ENCODE peak calls at places on chromosomes 7 and 10, in eight cellular contexts. U is breast epithelium, X is A549, O is upper lobe of left lung, Z is IMR-90, Y is Peyer's patch, C is vagina, S is GM12878. B is an unnamed sample.

GRCh38 chr10:92024700-92025099 is 101.1 kb downstream of the BTAF1 start:
- DNase-seq in O (no peak), C (no peak), Z (peak; percentile 23), U (no peak), S (no peak), Y (no peak), X (no peak), B (no peak)

GRCh38 chr7:82685214-82685613 is 241.6 kb upstream of the CACNA2D1 start:
- DNase-seq in O (no peak), S (no peak), X (no peak), Y (no peak), U (no peak), Z (no peak), C (no peak), B (no peak)

GRCh38 chr7:7737674-7738073 is 19.3 kb upstream of the RPA3 start:
- DNase-seq in Y (no peak), S (no peak), X (peak; percentile 9), C (no peak), U (no peak), O (no peak), Z (no peak), B (no peak)

GRCh38 chr10:131155218-131155902 is 156.2 kb downstream of the TCERG1L start:
- DNase-seq in U (no peak), O (no peak), X (no peak), S (no peak), C (no peak), Z (no peak), Y (peak; percentile 18), B (no peak)

GRCh38 chr7:36155811-36156361 is 2.8 kb downstream of the EEPD1 start:
- DNase-seq in U (no peak), C (no peak), S (no peak), X (no peak), O (no peak), Z (peak; percentile 53), Y (no peak), B (peak; percentile 46)

GRCh38 chr7:37037286-37037685 is 313.0 kb upstream of the AOAH start:
- DNase-seq in Z (no peak), C (no peak), S (no peak), O (no peak), X (no peak), U (no peak), Y (no peak), B (no peak)

GRCh38 chr7:75055830-75056431 is 17.7 kb downstream of the RCC1L start:
- DNase-seq in U (no peak), Y (no peak), X (no peak), O (no peak), S (no peak), Z (peak; percentile 40), C (no peak), B (no peak)

GRCh38 chr7:69837387-69838068 is 239.3 kb downstream of the AUTS2 start:
- DNase-seq in Y (no peak), C (no peak), O (no peak), Z (no peak), S (no peak), U (no peak), X (no peak), B (no peak)

GRCh38 chr7:69859342-69859741 is 261.1 kb downstream of the AUTS2 start:
- DNase-seq in O (no peak), Z (no peak), S (no peak), C (no peak), Y (no peak), U (no peak), X (no peak), B (no peak)

GRCh38 chr10:48274636-48275035 is at the start of gene FRMPD2:
- DNase-seq in Z (no peak), S (no peak), O (no peak), X (no peak), C (no peak), U (no peak), Y (no peak), B (peak; percentile 79)

GRCh38 chr10:13728898-13729535 is 142.3 kb downstream of the PRPF18 start:
- DNase-seq in Y (no peak), C (no peak), O (peak; percentile 56), U (no peak), Z (no peak), S (no peak), X (no peak), B (no peak)

GRCh38 chr7:107332488-107333269 is 137.2 kb upstream of the GPR22 start:
- DNase-seq in Z (no peak), S (peak; percentile 13), X (no peak), Y (no peak), O (no peak), U (no peak), C (no peak), B (no peak)

GRCh38 chr7:25359471-25360059 is 131.3 kb upstream of the NPVF start:
- DNase-seq in C (no peak), U (no peak), Z (no peak), X (peak; percentile 4), Y (no peak), S (no peak), O (no peak), B (no peak)

GRCh38 chr7:148727501-148728278 is 29.0 kb downstream of the CUL1 start:
- DNase-seq in Y (no peak), X (no peak), C (no peak), Z (no peak), U (no peak), S (no peak), O (no peak), B (no peak)

DNA sequence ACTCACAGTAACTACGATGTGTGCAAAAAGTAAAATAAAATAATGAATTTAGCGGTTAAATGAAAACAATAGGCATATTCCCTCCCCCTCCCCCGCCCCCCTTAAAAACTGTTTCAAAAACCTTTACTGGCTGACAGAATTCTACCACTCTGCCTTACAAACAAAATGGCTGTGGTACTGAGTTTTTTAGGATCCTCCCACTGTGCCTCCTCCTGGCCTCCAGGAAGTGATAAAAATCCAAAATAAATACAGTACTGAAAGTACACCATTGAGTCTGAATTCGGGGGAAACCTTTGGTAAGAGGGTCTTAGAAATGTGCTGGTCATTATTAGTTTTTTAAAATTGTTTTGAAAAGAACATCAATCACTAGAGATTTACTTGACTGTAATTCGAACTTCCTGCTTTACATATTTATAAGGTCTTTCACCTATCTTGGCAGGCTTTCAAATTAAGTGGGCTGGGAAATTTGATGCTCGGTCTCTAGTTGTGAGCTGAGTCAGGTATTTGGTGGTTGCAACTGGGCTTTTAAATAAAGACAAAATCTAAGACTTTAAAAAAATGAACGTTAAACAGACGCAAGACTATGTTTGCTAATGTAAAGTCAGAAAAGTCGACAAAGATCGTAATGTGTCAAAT is 32.5 kb upstream of the EPC1 start:
- DNase-seq in O (no peak), C (no peak), X (peak; percentile 66), U (no peak), Z (peak; percentile 68), S (no peak), Y (no peak), B (no peak)
- TF ChIP-seq POLR2A in O (no peak), C (no peak), X (no peak), U (no peak), Z (no peak), S (no peak), Y (no peak), B (no peak)

GRCh38 chr7:4661871-4662270 is 20.2 kb upstream of the FOXK1 start:
- DNase-seq in U (no peak), Z (peak; percentile 70), S (no peak), Y (no peak), C (no peak), X (no peak), O (no peak), B (no peak)
- H3K4me3 ChIP-seq in U (no peak overlapping the region), Z (no peak overlapping the region), S (no peak overlapping the region), Y (no peak overlapping the region), C (no peak overlapping the region), X (no peak overlapping the region), O (no peak overlapping the region), B (no peak overlapping the region)

GRCh38 chr10:44961231-44961571 is 1.6 kb downstream of the RASSF4 start:
- DNase-seq in C (peak; percentile 86), X (no peak), S (no peak), O (peak; percentile 16), Y (no peak), U (no peak), Z (no peak), B (peak; percentile 13)

GRCh38 chr10:44963772-44964633 is 4.4 kb downstream of the RASSF4 start:
- DNase-seq in S (no peak), C (peak; percentile 85), O (peak; percentile 93), X (no peak), Z (no peak), Y (peak; percentile 67), U (no peak), B (no peak)

GRCh38 chr10:44961931-44962750 is 2.5 kb downstream of the RASSF4 start:
- DNase-seq in X (no peak), O (peak; percentile 19), C (peak; percentile 40), U (no peak), Y (no peak), S (no peak), Z (no peak), B (peak; percentile 79)

GRCh38 chr10:44965104-44965503 is 5.5 kb downstream of the RASSF4 start:
- DNase-seq in C (peak; percentile 20), U (no peak), S (no peak), O (no peak), Y (no peak), X (no peak), Z (no peak), B (peak; percentile 37)

GRCh38 chr10:44962870-44963738 is 3.5 kb downstream of the RASSF4 start:
- DNase-seq in U (no peak), Z (no peak), O (peak; percentile 47), C (peak; percentile 80), S (no peak), Y (peak; percentile 60), X (no peak), B (no peak)
- TF ChIP-seq CTCF in U (no peak), Z (no peak), O (peak; percentile 40), C (no peak), S (peak; percentile 35), Y (peak; percentile 52), X (no peak), B (no peak)

GRCh38 chr7:140922741-140923345 is 1.9 kb downstream of the BRAF start:
- DNase-seq in O (no peak), S (no peak), Z (no peak), C (no peak), U (no peak), Y (no peak), X (no peak), B (no peak)

GRCh38 chr7:140924821-140925421 is at the start of gene BRAF:
- DNase-seq in C (peak; percentile 93), X (peak; percentile 91), S (peak; percentile 62), O (peak; percentile 85), Z (peak; percentile 88), Y (peak; percentile 94), U (peak; percentile 93), B (peak; percentile 98)

GRCh38 chr7:140926021-140926812 is 1.5 kb upstream of the BRAF start:
- DNase-seq in Y (no peak), C (no peak), U (no peak), S (no peak), O (no peak), X (no peak), Z (no peak), B (no peak)

GRCh38 chr7:140923358-140924006 is 1.2 kb downstream of the BRAF start:
- DNase-seq in S (no peak), X (peak; percentile 13), U (no peak), Y (no peak), Z (no peak), C (no peak), O (no peak), B (no peak)

GRCh38 chr7:140924019-140924820 is 509 bp downstream of the BRAF start:
- DNase-seq in X (peak; percentile 77), S (peak; percentile 50), Z (peak; percentile 68), O (peak; percentile 79), Y (peak; percentile 73), C (peak; percentile 92), U (peak; percentile 70), B (peak; percentile 66)
- TF ChIP-seq POLR2A in X (peak; percentile 32), S (peak; percentile 75), Z (peak; percentile 50), O (no peak), Y (peak; percentile 39), C (no peak), U (no peak), B (no peak)

GRCh38 chr10:1488970-1489548 is 248.3 kb downstream of the ADARB2 start:
- DNase-seq in Z (no peak), S (peak; percentile 65), C (no peak), U (no peak), X (no peak), O (no peak), Y (no peak), B (no peak)
- H3K4me3 ChIP-seq in Z (no peak overlapping the region), S (peak overlapping the region; percentile 23), C (no peak overlapping the region), U (no peak overlapping the region), X (no peak overlapping the region), O (no peak overlapping the region), Y (no peak overlapping the region), B (no peak overlapping the region)